ENCODE peak calls at places on chromosome 17, in ten cellular contexts. D is stomach, X is suprapubic skin, S is IMR-90, U is body of pancreas, L is A549, M is uterus, J is spleen, Z is prostate gland, R is heart left ventricle. B is an unnamed sample.

GRCh38 chr17:15934866-15935265 is 10.1 kb upstream of the ADORA2B start:
- DNase-seq in D (no peak), X (no peak), S (no peak), U (no peak), L (no peak), M (no peak), J (no peak), Z (no peak), R (no peak), B (no peak)

GRCh38 chr17:77801545-77802332 is 156.8 kb upstream of the TNRC6C start:
- DNase-seq in D (no peak), X (no peak), S (no peak), U (no peak), L (no peak), M (no peak), J (peak; percentile 10), Z (no peak), R (no peak), B (no peak)

GRCh38 chr17:42408076-42408475 is 15.0 kb downstream of the CAVIN1 start:
- DNase-seq in D (no peak), X (no peak), S (no peak), U (no peak), L (no peak), M (no peak), J (no peak), Z (no peak), R (peak; percentile 77), B (no peak)

GRCh38 chr17:28385037-28385797 is 13.7 kb downstream of the SARM1 start:
- DNase-seq in D (peak; percentile 64), X (peak; percentile 44), S (no peak), U (peak; percentile 47), L (no peak), M (no peak), J (peak; percentile 84), Z (no peak), R (no peak), B (peak; percentile 46)

GRCh38 chr17:78915872-78916632 is 9.1 kb downstream of the TIMP2 start:
- DNase-seq in D (peak; percentile 42), X (peak; percentile 83), S (no peak), U (peak; percentile 66), L (peak; percentile 50), M (peak; percentile 68), J (peak; percentile 88), Z (no peak), R (peak; percentile 57), B (no peak)

GRCh38 chr17:2251098-2251497 is 52.5 kb downstream of the SMG6 start:
- DNase-seq in D (no peak), X (no peak), S (no peak), U (no peak), L (no peak), M (no peak), J (no peak), Z (no peak), R (no peak), B (no peak)

GRCh38 chr17:57666198-57666870 is 78.8 kb downstream of the CCDC182 start:
- DNase-seq in D (no peak), X (peak; percentile 36), S (no peak), U (no peak), L (no peak), M (peak; percentile 3), J (peak; percentile 41), Z (no peak), R (no peak), B (no peak)

GRCh38 chr17:1487939-1488825 is 4.3 kb downstream of the MYO1C start:
- DNase-seq in D (peak; percentile 88), X (peak; percentile 90), S (peak; percentile 84), U (peak; percentile 82), L (peak; percentile 74), M (peak; percentile 87), J (peak; percentile 94), Z (peak; percentile 83), R (peak; percentile 94), B (peak; percentile 90)

GRCh38 chr17:38556234-38556633 is 49.5 kb downstream of the SRCIN1 start:
- DNase-seq in D (no peak), X (no peak), S (no peak), U (no peak), L (no peak), M (no peak), J (no peak), Z (no peak), R (no peak), B (no peak)

GRCh38 chr17:1710807-1711553 is 803 bp upstream of the TLCD2 start:
- DNase-seq in D (no peak), X (no peak), S (no peak), U (no peak), L (no peak), M (no peak), J (no peak), Z (no peak), R (no peak), B (peak; percentile 37)

GRCh38 chr17:13761221-13761620 is 159.5 kb upstream of the HS3ST3A1 start:
- DNase-seq in D (no peak), X (no peak), S (no peak), U (no peak), L (no peak), M (no peak), J (no peak), Z (no peak), R (no peak), B (no peak)

GRCh38 chr17:13757871-13758270 is 156.1 kb upstream of the HS3ST3A1 start:
- DNase-seq in D (no peak), X (no peak), S (no peak), U (no peak), L (no peak), M (no peak), J (no peak), Z (no peak), R (no peak), B (no peak)

GRCh38 chr17:13756763-13757162 is 155.0 kb upstream of the HS3ST3A1 start:
- DNase-seq in D (no peak), X (no peak), S (no peak), U (no peak), L (no peak), M (no peak), J (no peak), Z (no peak), R (no peak), B (no peak)

GRCh38 chr17:13755851-13756250 is 154.1 kb upstream of the HS3ST3A1 start:
- DNase-seq in D (no peak), X (no peak), S (no peak), U (no peak), L (no peak), M (no peak), J (no peak), Z (no peak), R (no peak), B (no peak)

GRCh38 chr17:13759936-13760335 is 158.2 kb upstream of the HS3ST3A1 start:
- DNase-seq in D (no peak), X (no peak), S (no peak), U (no peak), L (no peak), M (no peak), J (no peak), Z (no peak), R (no peak), B (no peak)
- H3K4me3 ChIP-seq in D (no peak overlapping the region), X (no peak overlapping the region), S (no peak overlapping the region), U (no peak overlapping the region), L (no peak overlapping the region), M (no peak overlapping the region), J (no peak overlapping the region), Z (no peak overlapping the region), R (no peak overlapping the region), B (no peak overlapping the region)

GRCh38 chr17:74445156-74445555 is 13.3 kb downstream of the GPRC5C start:
- DNase-seq in D (no peak), X (no peak), S (no peak), U (no peak), L (no peak), M (no peak), J (no peak), Z (no peak), R (no peak), B (no peak)

GRCh38 chr17:74442291-74442669 is 10.4 kb downstream of the GPRC5C start:
- DNase-seq in D (no peak), X (no peak), S (no peak), U (no peak), L (no peak), M (no peak), J (peak; percentile 67), Z (no peak), R (no peak), B (no peak)

GRCh38 chr17:74442670-74443515 is 11.0 kb downstream of the GPRC5C start:
- DNase-seq in D (peak; percentile 95), X (peak; percentile 83), S (no peak), U (peak; percentile 97), L (no peak), M (peak; percentile 82), J (peak; percentile 92), Z (peak; percentile 88), R (peak; percentile 90), B (peak; percentile 95)

GRCh38 chr17:74443516-74444296 is 11.8 kb downstream of the GPRC5C start:
- DNase-seq in D (no peak), X (no peak), S (no peak), U (no peak), L (no peak), M (no peak), J (no peak), Z (no peak), R (no peak), B (no peak)

GRCh38 chr17:74444406-74444805 is 12.5 kb downstream of the GPRC5C start:
- DNase-seq in D (peak; percentile 89), X (no peak), S (no peak), U (peak; percentile 78), L (no peak), M (peak; percentile 57), J (no peak), Z (no peak), R (peak; percentile 65), B (no peak)
- TF ChIP-seq POLR2A in D (no peak), X (no peak), S (no peak), U (no peak), L (no peak), M (no peak), J (no peak), Z (no peak), R (no peak), B (no peak)

DNA sequence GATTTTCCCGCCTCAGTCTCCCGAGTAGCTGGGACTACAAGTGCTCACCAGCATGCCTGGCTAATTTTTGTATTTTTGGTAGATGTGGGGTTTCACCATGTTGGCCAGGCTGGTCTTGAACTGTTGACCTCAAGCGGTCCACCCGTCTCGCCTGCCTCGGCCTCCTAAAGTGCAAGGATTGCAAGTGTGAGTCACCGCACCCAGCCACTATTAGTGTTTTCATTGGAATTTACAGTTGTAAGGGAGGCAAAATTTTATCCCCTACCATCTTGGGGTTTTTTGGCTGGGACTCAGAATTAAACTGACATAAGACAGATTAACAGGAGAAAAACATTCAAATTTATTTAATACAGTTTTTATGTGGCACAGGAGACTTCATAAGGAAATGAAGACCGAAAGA is 12.3 kb upstream of the MYCBPAP start:
- DNase-seq in D (no peak), X (no peak), S (peak; percentile 42), U (no peak), L (no peak), M (no peak), J (no peak), Z (no peak), R (no peak), B (no peak)
- H3K27ac ChIP-seq in D (no peak overlapping the region), X (no peak overlapping the region), S (no peak overlapping the region), U (no peak overlapping the region), L (no peak overlapping the region), M (no peak overlapping the region), J (no peak overlapping the region), Z (no peak overlapping the region), R (no peak overlapping the region), B (no peak overlapping the region)

DNA sequence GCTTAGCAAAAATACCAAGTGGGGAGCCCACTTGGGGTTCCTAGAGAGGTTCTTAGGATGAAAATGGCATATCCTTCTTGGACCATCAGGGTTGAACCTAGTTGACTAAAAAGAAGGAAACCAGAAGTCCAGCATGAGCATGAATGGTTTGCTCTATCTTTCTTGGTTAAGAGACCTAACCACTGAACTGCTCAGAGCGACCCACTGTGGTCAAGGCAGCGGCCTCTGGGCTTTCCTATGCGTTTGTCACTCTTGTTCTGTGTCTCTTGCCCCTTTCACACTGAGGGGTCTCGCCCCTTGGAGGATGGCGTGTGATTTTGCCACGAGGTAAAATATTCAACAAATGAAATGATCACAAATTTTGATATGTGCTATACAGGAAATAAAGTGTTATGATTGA is 526 bp upstream of the BORCS6 start:
- DNase-seq in D (no peak), X (no peak), S (no peak), U (no peak), L (no peak), M (no peak), J (no peak), Z (no peak), R (no peak), B (no peak)
- H3K4me3 ChIP-seq in D (peak overlapping the region; percentile 88), X (peak overlapping the region; percentile 96), S (peak overlapping the region; percentile 25), U (no peak overlapping the region), L (peak overlapping the region; percentile 11), M (no peak overlapping the region), J (no peak overlapping the region), Z (peak overlapping the region; percentile 85), R (peak overlapping the region; percentile 94), B (peak overlapping the region; percentile 65)

B was measured in upper lobe of left lung.